ENCODE peak calls at places on chromosomes 16 and 17, in six cellular contexts. D is memory B cell, P is nephron progenitor cell, E is mucosa of gallbladder, H is HFF-Myc, W is AG09309. O is an unnamed sample.
A peak's percentile ranks its signal among the peaks of the same experiment; 100 is the strongest.

GRCh38 chr16:886084-886543 is 84.7 kb downstream of the LMF1 start:
- DNase-seq in D (no peak), P (peak; percentile 53), E (no peak), H (no peak), W (no peak), O (no peak)

GRCh38 chr17:31678431-31678830 is 180.6 kb downstream of the COPRS start:
- DNase-seq in D (no peak), P (no peak), E (no peak), H (no peak), W (peak; percentile 21), O (no peak)

GRCh38 chr16:88874938-88875599 is 8.6 kb upstream of the PABPN1L start:
- DNase-seq in D (no peak), P (no peak), E (no peak), H (no peak), W (no peak), O (no peak)

GRCh38 chr16:12767897-12768296 is 35.8 kb downstream of the CPPED1 start:
- DNase-seq in D (no peak), P (no peak), E (no peak), H (no peak), W (no peak), O (no peak)

GRCh38 chr16:51569204-51569911 is 418.3 kb upstream of the SALL1 start:
- DNase-seq in D (no peak), P (no peak), E (no peak), H (no peak), W (no peak), O (peak; percentile 72)

GRCh38 chr17:17362531-17362930 is 59.4 kb downstream of the NT5M start:
- DNase-seq in D (no peak), P (no peak), E (no peak), H (no peak), W (no peak), O (no peak)

GRCh38 chr16:2904100-2904921 is 7.4 kb upstream of the FLYWCH1 start:
- DNase-seq in D (peak; percentile 72), P (peak; percentile 85), E (peak; percentile 89), H (no peak), W (peak; percentile 29), O (no peak)

GRCh38 chr16:89915303-89916232 is 3.1 kb upstream of the MC1R start:
- DNase-seq in D (no peak), P (no peak), E (no peak), H (no peak), W (no peak), O (no peak)

GRCh38 chr17:81480140-81480917 is 32.3 kb downstream of the ACTG1 start:
- DNase-seq in D (no peak), P (no peak), E (no peak), H (no peak), W (no peak), O (no peak)

GRCh38 chr17:43416998-43417891 is 18.5 kb downstream of the ARL4D start:
- DNase-seq in D (no peak), P (no peak), E (peak; percentile 62), H (no peak), W (no peak), O (no peak)

GRCh38 chr17:44385287-44386181 is 3.9 kb downstream of the ITGA2B start:
- DNase-seq in D (peak; percentile 56), P (peak; percentile 96), E (peak; percentile 79), H (peak; percentile 22), W (no peak), O (no peak)

GRCh38 chr17:21368545-21369246 is 7.5 kb upstream of the KCNJ12 start:
- DNase-seq in D (no peak), P (no peak), E (no peak), H (no peak), W (no peak), O (no peak)

GRCh38 chr17:63442074-63442473 is 4.0 kb downstream of the CYB561 start:
- DNase-seq in D (no peak), P (no peak), E (no peak), H (no peak), W (no peak), O (no peak)

GRCh38 chr17:77419547-77420475 is 279.0 kb downstream of the SEC14L1 start:
- DNase-seq in D (no peak), P (peak; percentile 70), E (no peak), H (no peak), W (no peak), O (no peak)

GRCh38 chr16:81130126-81130525 is 33.9 kb upstream of the GCSH start:
- DNase-seq in D (no peak), P (no peak), E (no peak), H (no peak), W (no peak), O (no peak)

O was measured in epithelial cell of prostate.